ENCODE peak calls at places on chromosome 18, in four cellular contexts. V, P, R and F are unnamed samples.

GRCh38 chr18:47577520-47577919 is 326.1 kb upstream of the SKOR2 start:
- DNase-seq in V (no peak), P (no peak), R (no peak), F (no peak)

GRCh38 chr18:22977847-22978701 is 44.9 kb downstream of the RBBP8 start:
- DNase-seq in V (no peak), P (peak; percentile 82), R (no peak), F (peak; percentile 87)

GRCh38 chr18:10715791-10716190 is 190.0 kb downstream of the NAPG start:
- DNase-seq in V (no peak), P (peak; percentile 53), R (no peak), F (peak; percentile 74)

GRCh38 chr18:56702946-56703345 is 51.8 kb downstream of the WDR7 start:
- DNase-seq in V (no peak), P (peak; percentile 1), R (no peak), F (peak; percentile 18)

GRCh38 chr18:31506024-31506742 is 8.2 kb downstream of the DSG2 start:
- DNase-seq in V (no peak), P (no peak), R (no peak), F (no peak)

GRCh38 chr18:80168982-80169381 is 59.9 kb downstream of the ADNP2 start:
- DNase-seq in V (no peak), P (no peak), R (no peak), F (no peak)

GRCh38 chr18:11820697-11821096 is 30.5 kb upstream of the CHMP1B start:
- DNase-seq in V (no peak), P (no peak), R (no peak), F (no peak)

GRCh38 chr18:50358844-50359243 is 16.0 kb upstream of the SKA1 start:
- DNase-seq in V (no peak), P (no peak), R (no peak), F (no peak)

GRCh38 chr18:59751186-59751585 is 54.0 kb upstream of the CCBE1 start:
- DNase-seq in V (no peak), P (no peak), R (no peak), F (no peak)

GRCh38 chr18:56532176-56532840 is 106.1 kb downstream of the TXNL1 start:
- DNase-seq in V (no peak), P (peak; percentile 4), R (no peak), F (peak; percentile 13)

GRCh38 chr18:75350440-75350839 is 77.1 kb downstream of the SMIM21 start:
- DNase-seq in V (no peak), P (peak; percentile 72), R (no peak), F (peak; percentile 86)

GRCh38 chr18:63540131-63540530 is 2.0 kb upstream of the SERPINB12 start:
- DNase-seq in V (no peak), P (no peak), R (no peak), F (no peak)

GRCh38 chr18:48263913-48264506 is 145.2 kb downstream of the ZBTB7C start:
- DNase-seq in V (no peak), P (peak; percentile 69), R (no peak), F (no peak)

GRCh38 chr18:59744271-59744721 is 47.1 kb upstream of the CCBE1 start:
- DNase-seq in V (no peak), P (peak; percentile 79), R (no peak), F (peak; percentile 35)